ENCODE peak calls at places on chromosomes 1 and 21, in five cellular contexts. E is brain microvascular endothelial cell, R is endothelial cell, M is heart left ventricle, D is cardiac fibroblast. H is an unnamed sample.

GRCh38 chr1:220528049-220528678 is at the start of gene MARK1:
- DNase-seq in E (no peak), R (peak), M (peak), D (peak), H (peak)

GRCh38 chr1:179794669-179795068 is 51.6 kb downstream of the FAM163A start:
- DNase-seq in E (peak), R (no peak), M (no peak), D (peak), H (no peak)

GRCh38 chr1:205285391-205286101 is 36.0 kb downstream of the NUAK2 start:
- DNase-seq in E (no peak), R (no peak), M (no peak), D (no peak), H (peak)

GRCh38 chr1:83702349-83702748 is 296.6 kb downstream of the TTLL7 start:
- DNase-seq in E (no peak), R (no peak), M (no peak), D (no peak), H (no peak)

GRCh38 chr1:224632381-224632871 is 16.3 kb downstream of the CNIH3 start:
- DNase-seq in E (peak), R (no peak), M (no peak), D (peak), H (peak)

GRCh38 chr1:40872266-40872665 is 10.1 kb upstream of the CITED4 start:
- DNase-seq in E (no peak), R (no peak), M (no peak), D (peak), H (no peak)

GRCh38 chr1:179823693-179824092 is 53.9 kb downstream of the TOR1AIP2 start:
- DNase-seq in E (no peak), R (no peak), M (no peak), D (no peak), H (no peak)

GRCh38 chr1:223007250-223007649 is 135.8 kb downstream of the TLR5 start:
- DNase-seq in E (peak), R (no peak), M (no peak), D (no peak), H (peak)

DNA sequence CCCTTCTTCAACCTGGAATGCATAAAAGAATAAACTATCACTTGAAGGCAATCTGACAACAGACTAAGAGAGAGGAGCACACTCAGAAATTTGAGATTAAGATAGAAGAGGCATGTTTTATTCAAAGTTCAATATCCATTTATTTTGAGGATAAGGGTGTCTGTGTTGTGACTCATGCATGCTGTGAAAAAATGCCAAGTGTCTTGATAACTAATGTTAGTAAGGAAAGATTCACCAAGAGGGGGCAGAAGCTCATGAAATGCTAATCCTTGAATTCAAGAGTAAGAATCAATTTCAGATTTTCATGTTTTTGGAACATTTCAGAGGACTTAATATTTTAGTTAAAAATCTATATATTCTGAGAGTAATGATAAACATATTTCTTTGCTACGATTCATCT is 94.0 kb downstream of the IFI44 start:
- DNase-seq in E (peak), R (no peak), M (no peak), D (peak), H (peak)
- TF ChIP-seq CTCF in E (peak), R (no peak), M (no peak), D (peak), H (peak)

GRCh38 chr21:31874817-31875216 is 2.0 kb downstream of the HUNK start:
- DNase-seq in E (no peak), R (peak), M (no peak), D (no peak), H (no peak)

GRCh38 chr21:31872452-31873274 is at the start of gene HUNK:
- DNase-seq in E (peak), R (peak), M (no peak), D (peak), H (peak)

GRCh38 chr21:31873275-31873695 is 465 bp downstream of the HUNK start:
- DNase-seq in E (no peak), R (peak), M (no peak), D (no peak), H (no peak)

GRCh38 chr21:31875424-31876097 is 2.7 kb downstream of the HUNK start:
- DNase-seq in E (no peak), R (no peak), M (no peak), D (no peak), H (peak)

DNA sequence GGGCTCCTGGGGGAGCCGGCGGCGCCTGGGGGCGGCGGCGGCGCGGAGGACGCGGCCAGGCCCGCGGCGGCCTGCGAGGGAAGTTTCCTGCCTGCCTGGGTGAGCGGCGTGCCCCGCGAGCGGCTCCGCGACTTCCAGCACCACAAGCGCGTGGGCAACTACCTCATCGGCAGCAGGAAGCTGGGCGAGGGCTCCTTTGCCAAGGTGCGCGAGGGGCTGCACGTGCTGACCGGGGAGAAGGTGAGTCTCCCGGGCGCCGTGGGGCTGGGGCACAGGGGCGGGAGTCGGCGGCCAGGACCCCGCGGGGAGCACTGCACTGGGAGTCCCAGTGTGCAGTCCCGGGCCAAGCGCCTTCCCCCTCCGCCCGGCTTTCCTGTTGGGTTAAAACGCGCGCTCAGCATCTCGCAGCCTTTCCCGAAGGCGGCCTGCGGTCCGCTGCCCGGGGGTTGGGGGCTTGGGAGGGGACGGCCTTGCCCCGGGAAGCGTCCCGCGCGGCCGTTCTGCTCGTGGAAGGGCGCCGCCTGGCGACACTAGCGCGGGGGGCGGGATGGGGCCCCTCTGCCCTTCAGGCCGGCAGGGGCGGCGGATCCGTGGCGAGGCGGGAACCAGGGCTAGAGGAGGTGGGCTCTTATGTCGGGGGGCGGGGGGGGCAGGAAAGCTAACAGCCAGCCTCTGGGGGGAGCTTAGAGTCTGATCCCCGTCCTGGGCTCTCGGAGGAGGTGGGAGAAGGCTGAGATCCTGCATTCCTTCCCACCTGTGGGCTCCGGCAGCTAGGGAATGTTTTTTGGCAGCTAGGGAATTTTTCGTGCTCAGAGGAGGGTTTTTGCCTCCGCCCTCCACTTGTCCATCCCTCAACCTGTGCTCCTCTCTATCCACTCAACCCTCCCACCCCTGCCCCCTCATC is 1.1 kb downstream of the HUNK start:
- DNase-seq in E (no peak), R (peak), M (peak), D (no peak), H (peak)
- TF ChIP-seq CTCF in E (peak), R (peak), M (peak), D (no peak), H (peak)

DNA sequence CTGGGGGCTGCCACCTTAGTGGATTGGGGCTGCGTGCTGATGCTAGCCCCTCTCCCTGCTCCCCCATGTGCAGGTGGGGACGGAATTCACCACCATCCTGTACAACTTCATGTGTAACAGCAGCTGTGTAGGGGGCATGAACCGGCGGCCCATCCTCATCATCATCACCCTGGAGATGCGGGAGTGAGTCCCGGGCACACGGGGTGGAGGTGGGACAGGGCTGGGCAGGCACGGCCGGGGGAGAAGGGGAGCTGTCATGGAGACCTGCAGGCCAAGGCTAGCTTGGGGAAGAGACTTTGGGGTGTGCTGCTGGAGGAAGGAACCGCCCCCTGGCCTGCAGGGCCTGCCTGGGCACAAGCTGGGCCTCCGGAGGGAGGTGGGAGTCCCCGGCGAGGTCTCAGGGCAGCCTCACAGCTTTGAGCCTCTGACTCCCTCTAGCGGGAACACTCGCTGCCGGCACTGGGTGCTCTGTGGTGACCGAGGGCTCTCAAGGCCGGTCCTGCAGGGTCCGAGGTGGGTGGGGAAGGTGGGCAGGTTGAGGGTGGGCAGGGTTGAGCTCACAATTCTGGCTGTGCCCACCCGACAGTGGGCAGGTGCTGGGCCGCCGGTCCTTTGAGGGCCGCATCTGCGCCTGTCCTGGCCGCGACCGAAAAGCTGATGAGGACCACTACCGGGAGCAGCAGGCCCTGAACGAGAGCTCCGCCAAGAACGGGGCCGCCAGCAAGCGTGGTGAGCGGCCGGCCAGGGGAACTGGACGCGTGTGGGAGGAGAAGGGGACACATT is 25.0 kb upstream of the CCDC27 start:
- DNase-seq in E (no peak), R (peak), M (no peak), D (peak), H (no peak)
- TF ChIP-seq CTCF in E (peak), R (peak), M (peak), D (peak), H (peak)

DNA sequence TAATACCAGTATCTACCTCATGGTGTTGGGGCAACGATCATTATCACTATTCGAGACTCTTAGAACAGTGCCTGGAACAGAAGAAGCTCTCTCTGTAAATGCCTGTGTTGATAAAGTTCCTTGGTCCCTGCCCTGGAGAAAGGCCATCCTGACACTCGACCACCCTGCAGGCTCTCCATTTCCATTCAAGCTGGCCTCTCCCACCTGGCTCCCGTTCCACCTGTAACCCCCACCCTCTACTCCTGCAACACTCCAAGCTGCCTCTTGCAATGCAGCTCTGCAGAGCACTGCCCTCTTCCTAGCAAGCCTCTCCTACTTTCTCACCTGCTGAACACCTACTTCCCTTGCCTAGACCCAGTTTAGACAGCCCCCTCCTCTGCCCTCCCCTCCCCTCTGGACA is 6.1 kb downstream of the SPOCD1 start:
- DNase-seq in E (no peak), R (no peak), M (no peak), D (no peak), H (no peak)
- TF ChIP-seq CTCF in E (no peak), R (no peak), M (no peak), D (no peak), H (no peak)

DNA sequence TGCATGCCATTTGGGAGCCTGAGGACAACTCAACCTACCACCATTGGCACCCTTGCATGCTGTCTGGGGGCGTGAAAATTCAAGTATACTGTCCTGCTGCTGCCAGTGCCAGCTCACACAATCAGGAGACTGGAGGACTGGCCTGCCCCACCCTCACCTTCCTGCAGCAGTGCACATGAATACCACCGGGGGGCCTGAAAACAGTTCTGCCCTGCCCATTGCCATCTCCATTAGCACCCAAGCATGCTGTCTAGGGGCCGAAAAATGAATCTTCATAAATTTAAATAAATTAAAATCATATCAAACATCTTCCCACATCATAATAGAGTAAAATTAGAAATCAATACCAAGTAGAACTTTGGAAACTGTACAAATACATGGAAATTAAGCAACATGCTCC is 322.1 kb upstream of the TMPRSS15 start:
- DNase-seq in E (no peak), R (peak), M (no peak), D (no peak), H (no peak)
- TF ChIP-seq CTCF in E (peak), R (peak), M (no peak), D (no peak), H (no peak)

GRCh38 chr1:247118946-247119446 is 14.8 kb upstream of the ZNF669 start:
- DNase-seq in E (no peak), R (peak), M (no peak), D (peak), H (peak)
- TF ChIP-seq CTCF in E (peak), R (no peak), M (peak), D (peak), H (no peak)

GRCh38 chr1:65020774-65021173 is 54.4 kb upstream of the JAK1 start:
- DNase-seq in E (no peak), R (no peak), M (no peak), D (peak), H (no peak)
- TF ChIP-seq CTCF in E (peak), R (no peak), M (peak), D (peak), H (peak)

DNA sequence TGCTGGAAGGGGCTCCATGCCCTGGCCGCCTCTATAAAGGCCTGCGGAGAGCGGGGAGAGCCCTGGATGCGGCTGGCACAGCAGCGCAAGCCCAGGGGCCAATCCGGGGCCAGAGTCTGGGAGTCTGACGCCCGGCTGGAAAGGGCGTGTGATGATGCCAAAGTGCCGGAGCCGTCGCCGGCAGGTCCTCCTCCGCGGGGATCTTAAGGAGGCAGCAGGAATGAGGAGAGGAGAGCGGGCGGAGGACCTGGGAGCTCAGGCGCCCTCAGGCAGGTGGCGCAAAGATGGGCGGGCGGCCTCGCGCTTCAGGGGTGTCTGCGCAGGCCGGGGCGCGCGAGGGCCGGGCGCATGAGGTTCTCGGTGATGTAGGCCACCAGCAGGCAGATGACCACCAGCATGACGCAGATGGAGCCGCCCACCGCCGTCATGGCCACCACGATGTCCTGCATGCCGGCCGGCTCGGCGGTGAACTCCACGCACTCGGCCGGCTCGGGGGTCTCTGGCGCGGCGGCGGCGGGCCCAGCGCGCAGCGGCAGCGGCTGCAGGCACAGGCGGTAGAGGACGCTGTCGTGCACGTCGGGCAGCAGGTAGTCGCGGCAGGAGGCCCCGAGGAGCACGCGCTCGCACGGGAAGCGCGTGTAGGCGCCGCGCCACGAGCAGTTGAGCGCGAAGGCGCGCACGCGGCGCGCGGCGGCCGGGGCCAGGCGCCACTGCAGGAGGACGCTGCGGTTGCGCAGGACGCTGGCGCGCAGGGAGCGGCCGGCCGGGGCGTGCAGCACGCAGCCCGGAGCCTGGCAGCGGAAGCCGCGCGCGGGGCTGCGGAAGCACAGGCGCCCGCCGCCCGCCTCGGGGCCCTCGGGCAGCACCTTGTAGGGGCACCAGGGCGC is 662 bp downstream of the FNDC10 start:
- DNase-seq in E (no peak), R (peak), M (no peak), D (peak), H (peak)
- TF ChIP-seq CTCF in E (no peak), R (no peak), M (no peak), D (no peak), H (no peak)

GRCh38 chr1:37473431-37474050 is 839 bp upstream of the ZC3H12A start:
- DNase-seq in E (no peak), R (no peak), M (no peak), D (peak), H (peak)
- TF ChIP-seq CTCF in E (peak), R (no peak), M (no peak), D (peak), H (peak)

DNA sequence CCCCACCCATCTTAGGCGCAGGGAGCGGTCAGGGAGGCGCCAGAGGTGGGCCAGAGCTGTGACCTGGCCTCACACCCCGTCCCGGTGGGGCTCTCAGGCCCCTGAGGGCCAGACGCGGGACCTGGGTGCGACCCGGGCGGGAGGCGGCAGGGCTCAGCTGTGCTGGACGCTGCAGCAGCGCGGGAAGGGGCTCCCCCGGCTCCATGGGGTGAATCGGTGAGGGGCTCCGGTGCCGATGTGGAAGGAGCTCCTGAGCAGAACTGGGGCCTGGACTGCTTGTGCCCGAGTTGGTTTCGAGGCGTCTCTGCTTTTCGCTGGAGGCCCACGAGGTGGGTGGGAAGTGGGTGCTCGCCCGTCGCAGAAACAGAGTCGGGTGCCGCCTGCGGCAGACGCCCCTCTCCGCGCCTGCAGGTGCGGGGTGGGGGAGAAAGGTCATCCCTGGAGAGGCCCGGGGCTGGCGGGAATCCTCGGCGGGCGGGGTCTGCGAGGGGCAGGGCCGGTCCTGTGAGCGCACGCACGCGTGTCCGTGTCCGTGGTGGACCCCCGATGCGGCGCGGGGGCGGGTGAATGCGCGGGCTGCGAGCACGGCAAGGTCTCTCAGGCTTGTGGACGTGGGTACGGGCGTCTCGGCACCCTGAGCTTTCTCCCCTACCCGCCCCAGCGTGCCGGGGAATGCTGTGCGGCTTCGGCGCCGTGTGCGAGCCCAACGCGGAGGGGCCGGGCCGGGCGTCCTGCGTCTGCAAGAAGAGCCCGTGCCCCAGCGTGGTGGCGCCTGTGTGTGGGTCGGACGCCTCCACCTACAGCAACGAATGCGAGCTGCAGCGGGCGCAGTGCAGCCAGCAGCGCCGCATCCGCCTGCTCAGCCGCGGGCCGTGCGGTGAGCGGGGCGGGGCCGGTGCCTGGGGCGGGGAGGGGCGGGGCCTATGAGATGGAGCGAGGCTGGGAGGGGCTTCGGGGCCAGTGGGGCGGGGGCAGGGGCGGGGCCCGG is 20.4 kb downstream of the AGRN start:
- DNase-seq in E (peak), R (peak), M (peak), D (peak), H (peak)
- TF ChIP-seq CTCF in E (peak), R (no peak), M (no peak), D (no peak), H (no peak)